ENCODE peak calls at places on chromosomes 6 and 20, in eight cellular contexts. One of them, this sample, is unnamed.

GRCh38 chr6:130935978-130936377 is 108.8 kb downstream of the SMLR1 start:
- DNase-seq in IMR-90: no peak
- DNase-seq in hepatocyte: no peak
- DNase-seq in colonic mucosa: no peak
- DNase-seq in suprapubic skin: no peak
- DNase-seq in adrenal gland: no peak
- DNase-seq in bronchial epithelial cell: no peak
- DNase-seq in lower lobe of right lung: no peak
- DNase-seq in this sample: no peak

GRCh38 chr6:112780498-112781096 is 433.5 kb downstream of the RFPL4B start:
- DNase-seq in IMR-90: peak; percentile 84
- DNase-seq in hepatocyte: peak; percentile 88
- DNase-seq in colonic mucosa: peak; percentile 77
- DNase-seq in suprapubic skin: peak; percentile 68
- DNase-seq in adrenal gland: peak; percentile 67
- DNase-seq in bronchial epithelial cell: peak; percentile 65
- DNase-seq in lower lobe of right lung: peak; percentile 45
- DNase-seq in this sample: no peak

GRCh38 chr6:140711019-140711613 is 1336.7 kb upstream of the CITED2 start:
- DNase-seq in IMR-90: no peak
- DNase-seq in hepatocyte: no peak
- DNase-seq in colonic mucosa: no peak
- DNase-seq in suprapubic skin: no peak
- DNase-seq in adrenal gland: no peak
- DNase-seq in bronchial epithelial cell: no peak
- DNase-seq in lower lobe of right lung: no peak
- DNase-seq in this sample: no peak

GRCh38 chr6:84390334-84390733 is 162.9 kb upstream of the CEP162 start:
- DNase-seq in IMR-90: no peak
- DNase-seq in hepatocyte: no peak
- DNase-seq in colonic mucosa: no peak
- DNase-seq in suprapubic skin: no peak
- DNase-seq in adrenal gland: no peak
- DNase-seq in bronchial epithelial cell: no peak
- DNase-seq in lower lobe of right lung: no peak
- DNase-seq in this sample: no peak

GRCh38 chr6:144215402-144215931 is 65.2 kb downstream of the STX11 start:
- DNase-seq in IMR-90: no peak
- DNase-seq in hepatocyte: peak; percentile 32
- DNase-seq in colonic mucosa: peak; percentile 53
- DNase-seq in suprapubic skin: no peak
- DNase-seq in adrenal gland: peak; percentile 31
- DNase-seq in bronchial epithelial cell: peak; percentile 12
- DNase-seq in lower lobe of right lung: peak; percentile 62
- DNase-seq in this sample: peak; percentile 81

GRCh38 chr20:18003897-18004296 is 35.1 kb downstream of the MGME1 start:
- DNase-seq in IMR-90: no peak
- DNase-seq in hepatocyte: no peak
- DNase-seq in colonic mucosa: no peak
- DNase-seq in suprapubic skin: peak; percentile 9
- DNase-seq in adrenal gland: no peak
- DNase-seq in bronchial epithelial cell: no peak
- DNase-seq in lower lobe of right lung: no peak
- DNase-seq in this sample: no peak

GRCh38 chr20:40698744-40699143 is 9.7 kb upstream of the MAFB start:
- DNase-seq in IMR-90: no peak
- DNase-seq in hepatocyte: no peak
- DNase-seq in colonic mucosa: no peak
- DNase-seq in suprapubic skin: no peak
- DNase-seq in adrenal gland: no peak
- DNase-seq in bronchial epithelial cell: no peak
- DNase-seq in lower lobe of right lung: no peak
- DNase-seq in this sample: no peak

GRCh38 chr6:73180718-73181619 is 44.3 kb downstream of the KHDC1L start:
- DNase-seq in IMR-90: peak; percentile 84
- DNase-seq in hepatocyte: peak; percentile 60
- DNase-seq in colonic mucosa: no peak
- DNase-seq in suprapubic skin: no peak
- DNase-seq in adrenal gland: no peak
- DNase-seq in bronchial epithelial cell: peak; percentile 76
- DNase-seq in lower lobe of right lung: no peak
- DNase-seq in this sample: no peak

GRCh38 chr6:110399219-110400071 is 15.9 kb downstream of the DDO start:
- DNase-seq in IMR-90: no peak
- DNase-seq in hepatocyte: no peak
- DNase-seq in colonic mucosa: no peak
- DNase-seq in suprapubic skin: no peak
- DNase-seq in adrenal gland: no peak
- DNase-seq in bronchial epithelial cell: no peak
- DNase-seq in lower lobe of right lung: no peak
- DNase-seq in this sample: no peak

GRCh38 chr20:40284611-40285010 is 404.4 kb downstream of the MAFB start:
- DNase-seq in IMR-90: no peak
- DNase-seq in hepatocyte: no peak
- DNase-seq in colonic mucosa: no peak
- DNase-seq in suprapubic skin: no peak
- DNase-seq in adrenal gland: no peak
- DNase-seq in bronchial epithelial cell: peak; percentile 9
- DNase-seq in lower lobe of right lung: no peak
- DNase-seq in this sample: no peak

GRCh38 chr6:134529921-134530320 is 212.0 kb upstream of the SGK1 start:
- DNase-seq in IMR-90: peak; percentile 48
- DNase-seq in hepatocyte: peak; percentile 26
- DNase-seq in colonic mucosa: no peak
- DNase-seq in suprapubic skin: no peak
- DNase-seq in adrenal gland: no peak
- DNase-seq in bronchial epithelial cell: peak; percentile 82
- DNase-seq in lower lobe of right lung: no peak
- DNase-seq in this sample: no peak

GRCh38 chr6:109252261-109253041 is 129.8 kb downstream of the CD164 start:
- DNase-seq in IMR-90: no peak
- DNase-seq in hepatocyte: no peak
- DNase-seq in colonic mucosa: no peak
- DNase-seq in suprapubic skin: no peak
- DNase-seq in adrenal gland: no peak
- DNase-seq in bronchial epithelial cell: no peak
- DNase-seq in lower lobe of right lung: no peak
- DNase-seq in this sample: no peak

GRCh38 chr6:135094403-135094821 is 39.8 kb upstream of the HBS1L start:
- DNase-seq in IMR-90: peak; percentile 14
- DNase-seq in hepatocyte: no peak
- DNase-seq in colonic mucosa: no peak
- DNase-seq in suprapubic skin: no peak
- DNase-seq in adrenal gland: no peak
- DNase-seq in bronchial epithelial cell: peak; percentile 73
- DNase-seq in lower lobe of right lung: no peak
- DNase-seq in this sample: no peak

GRCh38 chr6:17493286-17493685 is 99.9 kb downstream of the CAP2 start:
- DNase-seq in IMR-90: peak; percentile 85
- DNase-seq in hepatocyte: no peak
- DNase-seq in colonic mucosa: no peak
- DNase-seq in suprapubic skin: no peak
- DNase-seq in adrenal gland: no peak
- DNase-seq in bronchial epithelial cell: peak; percentile 24
- DNase-seq in lower lobe of right lung: no peak
- DNase-seq in this sample: no peak

GRCh38 chr6:99739526-99739925 is 132.9 kb downstream of the PRDM13 start:
- DNase-seq in IMR-90: no peak
- DNase-seq in hepatocyte: no peak
- DNase-seq in colonic mucosa: no peak
- DNase-seq in suprapubic skin: no peak
- DNase-seq in adrenal gland: no peak
- DNase-seq in bronchial epithelial cell: no peak
- DNase-seq in lower lobe of right lung: no peak
- DNase-seq in this sample: no peak

GRCh38 chr6:157148391-157149323 is 174.7 kb downstream of the TMEM242 start:
- DNase-seq in IMR-90: peak; percentile 98
- DNase-seq in hepatocyte: no peak
- DNase-seq in colonic mucosa: no peak
- DNase-seq in suprapubic skin: no peak
- DNase-seq in adrenal gland: peak; percentile 67
- DNase-seq in bronchial epithelial cell: peak; percentile 94
- DNase-seq in lower lobe of right lung: no peak
- DNase-seq in this sample: no peak

GRCh38 chr6:599946-600448 is 56.9 kb downstream of the HUS1B start:
- DNase-seq in IMR-90: no peak
- DNase-seq in hepatocyte: no peak
- DNase-seq in colonic mucosa: no peak
- DNase-seq in suprapubic skin: no peak
- DNase-seq in adrenal gland: no peak
- DNase-seq in bronchial epithelial cell: no peak
- DNase-seq in lower lobe of right lung: no peak
- DNase-seq in this sample: no peak

GRCh38 chr20:48983423-48984400 is 62.2 kb downstream of the ARFGEF2 start:
- DNase-seq in IMR-90: peak; percentile 91
- DNase-seq in hepatocyte: peak; percentile 54
- DNase-seq in colonic mucosa: no peak
- DNase-seq in suprapubic skin: no peak
- DNase-seq in adrenal gland: peak; percentile 83
- DNase-seq in bronchial epithelial cell: peak; percentile 90
- DNase-seq in lower lobe of right lung: no peak
- DNase-seq in this sample: no peak

GRCh38 chr20:50420380-50420779 is 89.8 kb upstream of the PTPN1 start:
- DNase-seq in IMR-90: no peak
- DNase-seq in hepatocyte: no peak
- DNase-seq in colonic mucosa: no peak
- DNase-seq in suprapubic skin: no peak
- DNase-seq in adrenal gland: no peak
- DNase-seq in bronchial epithelial cell: no peak
- DNase-seq in lower lobe of right lung: no peak
- DNase-seq in this sample: no peak

GRCh38 chr20:2918096-2919049 is 45.1 kb downstream of the PTPRA start:
- DNase-seq in IMR-90: no peak
- DNase-seq in hepatocyte: no peak
- DNase-seq in colonic mucosa: no peak
- DNase-seq in suprapubic skin: no peak
- DNase-seq in adrenal gland: no peak
- DNase-seq in bronchial epithelial cell: no peak
- DNase-seq in lower lobe of right lung: no peak
- DNase-seq in this sample: no peak
- H3K27me3 ChIP-seq in IMR-90: no peaks in the 10 kb centered on the region
- H3K27me3 ChIP-seq in hepatocyte: no peaks in the 10 kb centered on the region
- H3K27me3 ChIP-seq in colonic mucosa: no peaks in the 10 kb centered on the region
- H3K27me3 ChIP-seq in suprapubic skin: no peaks in the 10 kb centered on the region
- H3K27me3 ChIP-seq in adrenal gland: no peaks in the 10 kb centered on the region
- H3K27me3 ChIP-seq in bronchial epithelial cell: no peaks in the 10 kb centered on the region
- H3K27me3 ChIP-seq in lower lobe of right lung: no peaks in the 10 kb centered on the region
- H3K27me3 ChIP-seq in this sample: no peaks in the 10 kb centered on the region

DNA sequence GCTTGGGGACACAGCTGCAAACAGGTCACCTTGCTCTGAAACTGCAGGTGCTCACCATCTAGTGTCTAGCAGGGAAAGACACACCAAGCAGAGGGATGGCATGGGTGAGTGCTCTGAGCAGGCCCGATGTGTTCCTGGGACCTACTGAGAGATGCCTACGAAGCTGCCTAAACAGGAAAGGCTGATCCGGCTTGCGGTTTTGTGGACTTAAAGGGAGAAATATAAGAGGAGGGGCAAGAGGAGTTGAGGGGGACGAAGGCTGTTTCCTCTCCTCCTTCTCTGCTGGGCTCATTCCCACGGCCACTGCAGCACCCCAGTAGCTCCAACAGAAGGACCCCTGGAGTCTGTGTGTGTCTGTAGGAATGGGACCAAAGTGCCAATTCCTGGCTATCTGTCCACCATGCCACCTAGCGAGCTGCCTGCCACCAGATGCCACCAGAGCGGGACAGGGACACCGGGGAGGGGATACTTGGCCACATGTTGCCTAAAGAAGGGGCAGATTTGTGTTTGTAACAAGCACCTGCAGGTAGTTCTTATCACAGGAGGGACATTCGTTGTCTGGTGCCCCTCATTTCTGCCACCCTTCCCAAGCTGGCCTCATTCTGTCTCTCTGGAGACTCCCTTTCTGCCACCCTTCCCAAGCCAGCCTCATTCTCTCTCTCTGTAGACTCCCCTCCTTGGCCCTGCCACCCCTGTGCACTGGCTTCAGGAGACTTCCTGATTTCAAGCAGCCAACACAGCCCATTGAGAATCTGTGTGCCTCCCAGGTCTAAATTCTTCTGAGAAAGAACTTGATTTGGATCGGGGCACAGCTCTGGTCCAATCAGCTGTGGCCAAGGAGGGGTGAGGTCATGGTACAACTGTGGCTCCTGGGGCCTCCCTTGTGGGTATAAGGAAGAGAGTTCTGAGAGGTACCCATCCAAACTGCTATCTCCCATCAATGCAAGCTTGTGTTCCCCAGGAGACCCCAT is 221.8 kb downstream of the ANKRD60 start:
- DNase-seq in IMR-90: no peak
- DNase-seq in hepatocyte: no peak
- DNase-seq in colonic mucosa: no peak
- DNase-seq in suprapubic skin: no peak
- DNase-seq in adrenal gland: no peak
- DNase-seq in bronchial epithelial cell: no peak
- DNase-seq in lower lobe of right lung: peak; percentile 18
- DNase-seq in this sample: peak; percentile 63
- H3K27me3 ChIP-seq in IMR-90: peaks cover under 1% of the 10 kb centered on the region
- H3K27me3 ChIP-seq in hepatocyte: no peaks in the 10 kb centered on the region
- H3K27me3 ChIP-seq in colonic mucosa: no peaks in the 10 kb centered on the region
- H3K27me3 ChIP-seq in suprapubic skin: no peaks in the 10 kb centered on the region
- H3K27me3 ChIP-seq in adrenal gland: no peaks in the 10 kb centered on the region
- H3K27me3 ChIP-seq in bronchial epithelial cell: no peaks in the 10 kb centered on the region
- H3K27me3 ChIP-seq in lower lobe of right lung: peaks cover 8% of the 10 kb centered on the region
- H3K27me3 ChIP-seq in this sample: peaks cover 9% of the 10 kb centered on the region

GRCh38 chr20:1370548-1371110 is 22.2 kb downstream of the FKBP1A start:
- DNase-seq in IMR-90: peak; percentile 67
- DNase-seq in hepatocyte: no peak
- DNase-seq in colonic mucosa: no peak
- DNase-seq in suprapubic skin: no peak
- DNase-seq in adrenal gland: no peak
- DNase-seq in bronchial epithelial cell: no peak
- DNase-seq in lower lobe of right lung: no peak
- DNase-seq in this sample: no peak
- H3K27me3 ChIP-seq in IMR-90: no peaks in the 10 kb centered on the region
- H3K27me3 ChIP-seq in hepatocyte: no peaks in the 10 kb centered on the region
- H3K27me3 ChIP-seq in colonic mucosa: no peaks in the 10 kb centered on the region
- H3K27me3 ChIP-seq in suprapubic skin: no peaks in the 10 kb centered on the region
- H3K27me3 ChIP-seq in adrenal gland: no peaks in the 10 kb centered on the region
- H3K27me3 ChIP-seq in bronchial epithelial cell: no peaks in the 10 kb centered on the region
- H3K27me3 ChIP-seq in lower lobe of right lung: no peaks in the 10 kb centered on the region
- H3K27me3 ChIP-seq in this sample: no peaks in the 10 kb centered on the region

DNA sequence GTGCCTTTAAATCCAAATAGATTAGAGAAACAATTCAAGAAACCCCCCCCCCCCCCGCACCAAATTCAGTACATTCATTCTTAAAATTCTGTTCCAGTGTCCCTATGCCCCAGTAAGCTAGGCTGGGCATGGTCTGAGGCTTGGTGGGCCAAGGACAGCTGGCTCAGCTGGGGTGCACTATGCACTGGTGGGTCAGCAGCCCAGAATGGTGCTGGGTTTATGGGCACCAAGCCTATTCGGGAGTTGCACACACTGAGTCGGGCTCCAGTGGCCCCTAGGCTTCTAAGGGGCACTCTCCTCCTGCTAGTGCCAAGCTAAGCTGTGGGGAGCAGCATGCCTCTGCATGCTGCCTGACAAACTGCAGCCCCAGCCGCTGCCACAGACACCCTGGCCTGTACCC is 20.1 kb upstream of the HLA-B start:
- DNase-seq in IMR-90: no peak
- DNase-seq in hepatocyte: no peak
- DNase-seq in colonic mucosa: no peak
- DNase-seq in suprapubic skin: no peak
- DNase-seq in adrenal gland: no peak
- DNase-seq in bronchial epithelial cell: no peak
- DNase-seq in lower lobe of right lung: no peak
- DNase-seq in this sample: no peak
- H3K27me3 ChIP-seq in IMR-90: peaks cover 32% of the 10 kb centered on the region
- H3K27me3 ChIP-seq in hepatocyte: no peaks in the 10 kb centered on the region
- H3K27me3 ChIP-seq in colonic mucosa: no peaks in the 10 kb centered on the region
- H3K27me3 ChIP-seq in suprapubic skin: peaks cover 39% of the 10 kb centered on the region
- H3K27me3 ChIP-seq in adrenal gland: peaks cover 5% of the 10 kb centered on the region
- H3K27me3 ChIP-seq in bronchial epithelial cell: peaks cover 1% of the 10 kb centered on the region
- H3K27me3 ChIP-seq in lower lobe of right lung: peaks cover 13% of the 10 kb centered on the region
- H3K27me3 ChIP-seq in this sample: peaks cover 6% of the 10 kb centered on the region

GRCh38 chr6:37702314-37702713 is 4.6 kb upstream of the MDGA1 start:
- DNase-seq in IMR-90: no peak
- DNase-seq in hepatocyte: no peak
- DNase-seq in colonic mucosa: no peak
- DNase-seq in suprapubic skin: no peak
- DNase-seq in adrenal gland: no peak
- DNase-seq in bronchial epithelial cell: no peak
- DNase-seq in lower lobe of right lung: no peak
- DNase-seq in this sample: no peak
- H3K27me3 ChIP-seq in IMR-90: peaks cover 4% of the 10 kb centered on the region
- H3K27me3 ChIP-seq in hepatocyte: peaks cover 21% of the 10 kb centered on the region
- H3K27me3 ChIP-seq in colonic mucosa: peaks cover 26% of the 10 kb centered on the region
- H3K27me3 ChIP-seq in suprapubic skin: peaks cover 14% of the 10 kb centered on the region
- H3K27me3 ChIP-seq in adrenal gland: no peaks in the 10 kb centered on the region
- H3K27me3 ChIP-seq in bronchial epithelial cell: peaks cover 7% of the 10 kb centered on the region
- H3K27me3 ChIP-seq in lower lobe of right lung: peaks cover 20% of the 10 kb centered on the region
- H3K27me3 ChIP-seq in this sample: peaks cover under 1% of the 10 kb centered on the region

This sample was measured in spleen.